ENCODE peak calls at places on chromosomes 5 and 9, in six cellular contexts. One of them, this sample, is unnamed. For H3K36me3, the result is how much of the 10 kb centered on the place peaks cover.

GRCh38 chr5:135472141-135472540 is 20.0 kb upstream of the TIFAB start:
- DNase-seq in HCT116: no peak
- DNase-seq in left ventricle myocardium inferior: no peak
- DNase-seq in stomach: no peak
- DNase-seq in aorta: peak
- DNase-seq in HepG2: no peak
- DNase-seq in this sample: no peak

GRCh38 chr5:10578869-10579268 is 15.0 kb downstream of the ANKRD33B start:
- DNase-seq in HCT116: no peak
- DNase-seq in left ventricle myocardium inferior: no peak
- DNase-seq in stomach: no peak
- DNase-seq in aorta: no peak
- DNase-seq in HepG2: no peak
- DNase-seq in this sample: no peak

GRCh38 chr9:23543420-23543819 is 282.6 kb downstream of the ELAVL2 start:
- DNase-seq in HCT116: no peak
- DNase-seq in left ventricle myocardium inferior: no peak
- DNase-seq in stomach: no peak
- DNase-seq in aorta: no peak
- DNase-seq in HepG2: no peak
- DNase-seq in this sample: no peak

GRCh38 chr5:36389245-36389644 is 87.5 kb upstream of the RANBP3L start:
- DNase-seq in HCT116: no peak
- DNase-seq in left ventricle myocardium inferior: no peak
- DNase-seq in stomach: no peak
- DNase-seq in aorta: no peak
- DNase-seq in HepG2: no peak
- DNase-seq in this sample: no peak

GRCh38 chr5:88837222-88837621 is 45.8 kb downstream of the MEF2C start:
- DNase-seq in HCT116: no peak
- DNase-seq in left ventricle myocardium inferior: no peak
- DNase-seq in stomach: no peak
- DNase-seq in aorta: no peak
- DNase-seq in HepG2: no peak
- DNase-seq in this sample: no peak

GRCh38 chr5:83844320-83845068 is 123.8 kb upstream of the HAPLN1 start:
- DNase-seq in HCT116: no peak
- DNase-seq in left ventricle myocardium inferior: no peak
- DNase-seq in stomach: no peak
- DNase-seq in aorta: no peak
- DNase-seq in HepG2: no peak
- DNase-seq in this sample: peak

GRCh38 chr5:168086104-168086610 is 205.3 kb upstream of the WWC1 start:
- DNase-seq in HCT116: no peak
- DNase-seq in left ventricle myocardium inferior: no peak
- DNase-seq in stomach: no peak
- DNase-seq in aorta: no peak
- DNase-seq in HepG2: peak
- DNase-seq in this sample: no peak

GRCh38 chr5:141951341-141951781 is 6.6 kb downstream of the PCDH12 start:
- DNase-seq in HCT116: no peak
- DNase-seq in left ventricle myocardium inferior: no peak
- DNase-seq in stomach: no peak
- DNase-seq in aorta: no peak
- DNase-seq in HepG2: no peak
- DNase-seq in this sample: no peak

GRCh38 chr9:87542180-87542579 is 44.5 kb downstream of the DAPK1 start:
- DNase-seq in HCT116: no peak
- DNase-seq in left ventricle myocardium inferior: no peak
- DNase-seq in stomach: no peak
- DNase-seq in aorta: no peak
- DNase-seq in HepG2: no peak
- DNase-seq in this sample: no peak

GRCh38 chr9:108609227-108609894 is 246.4 kb downstream of the ACTL7B start:
- DNase-seq in HCT116: no peak
- DNase-seq in left ventricle myocardium inferior: no peak
- DNase-seq in stomach: no peak
- DNase-seq in aorta: no peak
- DNase-seq in HepG2: no peak
- DNase-seq in this sample: no peak

GRCh38 chr5:31415009-31415923 is 116.6 kb downstream of the DROSHA start:
- DNase-seq in HCT116: no peak
- DNase-seq in left ventricle myocardium inferior: no peak
- DNase-seq in stomach: no peak
- DNase-seq in aorta: no peak
- DNase-seq in HepG2: no peak
- DNase-seq in this sample: no peak
- H3K36me3 ChIP-seq in HCT116: under half
- H3K36me3 ChIP-seq in left ventricle myocardium inferior: under half
- H3K36me3 ChIP-seq in stomach: half or more
- H3K36me3 ChIP-seq in aorta: under half
- H3K36me3 ChIP-seq in HepG2: under half
- H3K36me3 ChIP-seq in this sample: under half

DNA sequence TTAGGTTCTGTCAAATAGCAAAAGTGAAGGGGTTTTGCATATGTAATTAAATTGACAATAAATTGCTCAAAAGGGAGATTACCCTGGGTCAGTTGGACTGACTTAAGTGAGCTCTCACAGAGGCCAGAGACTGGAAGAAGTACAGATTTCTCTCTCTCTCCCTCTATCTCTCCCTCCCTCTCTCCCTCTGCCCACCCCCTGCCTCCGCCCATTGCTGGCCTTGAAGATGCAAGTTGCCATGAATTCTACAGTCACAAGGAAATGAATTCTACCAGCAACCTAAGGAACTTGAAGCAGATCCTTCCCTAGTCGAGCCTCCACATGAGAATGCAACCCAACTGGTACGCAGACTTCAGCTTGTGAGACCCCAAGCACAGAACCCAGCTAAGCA is 119.2 kb downstream of the LPAR1 start:
- DNase-seq in HCT116: no peak
- DNase-seq in left ventricle myocardium inferior: no peak
- DNase-seq in stomach: no peak
- DNase-seq in aorta: no peak
- DNase-seq in HepG2: no peak
- DNase-seq in this sample: no peak
- H3K4me3 ChIP-seq in HCT116: no peak
- H3K4me3 ChIP-seq in left ventricle myocardium inferior: no peak
- H3K4me3 ChIP-seq in stomach: no peak
- H3K4me3 ChIP-seq in aorta: no peak
- H3K4me3 ChIP-seq in HepG2: no peak
- H3K4me3 ChIP-seq in this sample: no peak

GRCh38 chr5:173165193-173165988 is 21.1 kb downstream of the BNIP1 start:
- DNase-seq in HCT116: no peak
- DNase-seq in left ventricle myocardium inferior: peak
- DNase-seq in stomach: peak
- DNase-seq in aorta: no peak
- DNase-seq in HepG2: no peak
- DNase-seq in this sample: no peak
- H3K27ac ChIP-seq in HCT116: no peak
- H3K27ac ChIP-seq in left ventricle myocardium inferior: peak
- H3K27ac ChIP-seq in stomach: no peak
- H3K27ac ChIP-seq in aorta: no peak
- H3K27ac ChIP-seq in HepG2: no peak
- H3K27ac ChIP-seq in this sample: no peak

DNA sequence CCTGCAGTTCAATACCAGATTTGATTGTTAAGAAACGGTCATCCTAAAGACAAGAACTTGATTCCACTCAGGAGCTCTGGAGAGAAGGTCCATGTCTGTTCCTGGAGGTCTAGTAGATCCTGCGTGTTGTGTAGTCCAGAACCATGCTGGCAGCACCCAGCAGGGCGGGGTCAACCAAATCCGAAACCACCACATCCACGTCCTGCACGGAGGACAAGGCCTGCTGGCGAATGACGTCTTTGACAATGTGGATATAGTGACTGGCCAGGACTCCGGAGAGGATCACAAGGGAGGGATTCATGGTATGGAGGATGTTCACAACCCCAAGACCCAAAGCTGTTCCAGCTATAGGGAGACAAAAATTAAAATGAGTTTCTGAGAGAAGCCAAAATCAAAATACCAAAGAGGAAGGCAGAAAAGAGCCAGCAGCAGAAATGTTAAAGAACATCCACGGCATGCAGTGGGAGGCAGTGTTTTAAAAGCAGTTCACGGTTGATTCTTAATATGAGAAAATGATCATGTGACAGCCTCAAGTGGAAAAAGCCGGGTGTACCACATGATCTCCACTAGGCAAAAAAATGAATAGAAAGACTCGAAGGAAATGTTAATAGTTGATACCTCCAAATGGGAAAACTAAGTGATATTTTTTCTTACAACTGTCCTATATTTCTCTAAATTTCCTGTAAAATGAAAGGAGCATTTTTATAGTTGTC is 26.7 kb downstream of the CLTA start:
- DNase-seq in HCT116: no peak
- DNase-seq in left ventricle myocardium inferior: no peak
- DNase-seq in stomach: no peak
- DNase-seq in aorta: no peak
- DNase-seq in HepG2: no peak
- DNase-seq in this sample: no peak
- H3K36me3 ChIP-seq in HCT116: under half
- H3K36me3 ChIP-seq in left ventricle myocardium inferior: half or more
- H3K36me3 ChIP-seq in stomach: half or more
- H3K36me3 ChIP-seq in aorta: under half
- H3K36me3 ChIP-seq in HepG2: under half
- H3K36me3 ChIP-seq in this sample: half or more

GRCh38 chr9:136122425-136123383 is 4.0 kb upstream of the TMEM250 start:
- DNase-seq in HCT116: no peak
- DNase-seq in left ventricle myocardium inferior: peak
- DNase-seq in stomach: peak
- DNase-seq in aorta: peak
- DNase-seq in HepG2: peak
- DNase-seq in this sample: peak
- H3K4me3 ChIP-seq in HCT116: no peak
- H3K4me3 ChIP-seq in left ventricle myocardium inferior: peak
- H3K4me3 ChIP-seq in stomach: no peak
- H3K4me3 ChIP-seq in aorta: no peak
- H3K4me3 ChIP-seq in HepG2: no peak
- H3K4me3 ChIP-seq in this sample: no peak

DNA sequence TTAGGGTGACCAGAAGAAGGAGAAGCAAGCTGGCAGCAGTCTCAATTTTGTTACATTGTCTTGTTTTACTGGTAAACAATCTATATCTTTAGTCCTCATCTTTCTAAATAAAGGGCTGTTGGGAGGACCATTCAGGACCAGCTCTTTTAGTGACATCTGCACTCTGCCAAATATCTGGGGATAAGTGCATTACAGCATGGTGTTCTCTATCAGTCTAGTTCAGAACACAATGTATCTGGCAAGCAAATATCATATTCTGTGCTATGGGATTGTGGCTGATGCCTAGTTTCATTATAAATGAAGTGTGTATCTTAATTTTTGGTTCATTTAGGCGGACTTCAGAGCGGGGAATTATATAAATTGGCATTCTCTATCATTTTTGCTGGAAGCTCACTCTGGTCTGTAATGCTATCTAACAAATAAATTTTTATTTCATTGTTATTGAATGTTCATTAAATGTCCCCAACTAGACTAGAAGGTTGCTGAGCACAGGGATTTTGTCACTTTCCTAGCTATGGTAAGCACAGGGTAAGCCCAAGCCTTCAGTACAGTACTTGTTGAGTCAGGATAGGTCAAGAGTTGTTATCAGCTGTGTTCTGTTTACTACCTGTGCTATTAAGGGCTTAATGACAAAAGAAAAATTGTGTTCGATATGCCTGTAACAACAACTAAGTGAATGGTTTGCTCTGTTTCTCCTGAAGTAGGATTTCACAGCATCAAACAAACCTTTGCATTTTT is 11.9 kb downstream of the WDR31 start:
- DNase-seq in HCT116: no peak
- DNase-seq in left ventricle myocardium inferior: no peak
- DNase-seq in stomach: no peak
- DNase-seq in aorta: no peak
- DNase-seq in HepG2: no peak
- DNase-seq in this sample: no peak
- H3K27ac ChIP-seq in HCT116: no peak
- H3K27ac ChIP-seq in left ventricle myocardium inferior: peak
- H3K27ac ChIP-seq in stomach: no peak
- H3K27ac ChIP-seq in aorta: no peak
- H3K27ac ChIP-seq in HepG2: no peak
- H3K27ac ChIP-seq in this sample: no peak

GRCh38 chr5:177483042-177483441 is 9.6 kb upstream of the DBN1 start:
- DNase-seq in HCT116: no peak
- DNase-seq in left ventricle myocardium inferior: no peak
- DNase-seq in stomach: no peak
- DNase-seq in aorta: no peak
- DNase-seq in HepG2: no peak
- DNase-seq in this sample: no peak
- H3K36me3 ChIP-seq in HCT116: under half
- H3K36me3 ChIP-seq in left ventricle myocardium inferior: under half
- H3K36me3 ChIP-seq in stomach: half or more
- H3K36me3 ChIP-seq in aorta: under half
- H3K36me3 ChIP-seq in HepG2: under half
- H3K36me3 ChIP-seq in this sample: half or more

This sample was measured in brain microvascular endothelial cell.